ENCODE peak calls at places on chromosomes 16 and 17, in four cellular contexts. One of them, this sample, is unnamed.

GRCh38 chr16:87734644-87735043 is 31.1 kb downstream of the KLHDC4 start:
- DNase-seq in B cell: no peak
- DNase-seq in fibroblast of lung: no peak
- DNase-seq in glutamatergic neuron: no peak
- DNase-seq in this sample: no peak

GRCh38 chr16:1530349-1530882 is 3.0 kb upstream of the TMEM204 start:
- DNase-seq in B cell: no peak
- DNase-seq in fibroblast of lung: no peak
- DNase-seq in glutamatergic neuron: no peak
- DNase-seq in this sample: no peak

GRCh38 chr16:2829501-2830354 is at the start of gene ZG16B:
- DNase-seq in B cell: no peak
- DNase-seq in fibroblast of lung: no peak
- DNase-seq in glutamatergic neuron: no peak
- DNase-seq in this sample: no peak

GRCh38 chr16:56931253-56931768 is 631 bp upstream of the HERPUD1 start:
- DNase-seq in B cell: peak; percentile 92
- DNase-seq in fibroblast of lung: no peak
- DNase-seq in glutamatergic neuron: no peak
- DNase-seq in this sample: peak; percentile 49

GRCh38 chr17:19940722-19941464 is 36.7 kb downstream of the AKAP10 start:
- DNase-seq in B cell: no peak
- DNase-seq in fibroblast of lung: peak; percentile 38
- DNase-seq in glutamatergic neuron: no peak
- DNase-seq in this sample: no peak

GRCh38 chr17:33932996-33933395 is 322.1 kb upstream of the CCL2 start:
- DNase-seq in B cell: no peak
- DNase-seq in fibroblast of lung: no peak
- DNase-seq in glutamatergic neuron: no peak
- DNase-seq in this sample: no peak

GRCh38 chr17:3729881-3730280 is 6.2 kb downstream of the HASPIN start:
- DNase-seq in B cell: no peak
- DNase-seq in fibroblast of lung: no peak
- DNase-seq in glutamatergic neuron: no peak
- DNase-seq in this sample: no peak

GRCh38 chr17:27994586-27994985 is 47.9 kb upstream of the NLK start:
- DNase-seq in B cell: no peak
- DNase-seq in fibroblast of lung: no peak
- DNase-seq in glutamatergic neuron: no peak
- DNase-seq in this sample: no peak

GRCh38 chr17:56173958-56174357 is 20.7 kb downstream of the ANKFN1 start:
- DNase-seq in B cell: no peak
- DNase-seq in fibroblast of lung: no peak
- DNase-seq in glutamatergic neuron: peak; percentile 33
- DNase-seq in this sample: no peak
- TF ChIP-seq CTCF in B cell: no peak
- TF ChIP-seq CTCF in fibroblast of lung: no peak
- TF ChIP-seq CTCF in glutamatergic neuron: no peak
- TF ChIP-seq CTCF in this sample: no peak

GRCh38 chr16:65722429-65722828 is 600.6 kb upstream of the CDH11 start:
- DNase-seq in B cell: no peak
- DNase-seq in fibroblast of lung: no peak
- DNase-seq in glutamatergic neuron: no peak
- DNase-seq in this sample: no peak
- TF ChIP-seq CTCF in B cell: no peak
- TF ChIP-seq CTCF in fibroblast of lung: no peak
- TF ChIP-seq CTCF in glutamatergic neuron: no peak
- TF ChIP-seq CTCF in this sample: no peak

DNA sequence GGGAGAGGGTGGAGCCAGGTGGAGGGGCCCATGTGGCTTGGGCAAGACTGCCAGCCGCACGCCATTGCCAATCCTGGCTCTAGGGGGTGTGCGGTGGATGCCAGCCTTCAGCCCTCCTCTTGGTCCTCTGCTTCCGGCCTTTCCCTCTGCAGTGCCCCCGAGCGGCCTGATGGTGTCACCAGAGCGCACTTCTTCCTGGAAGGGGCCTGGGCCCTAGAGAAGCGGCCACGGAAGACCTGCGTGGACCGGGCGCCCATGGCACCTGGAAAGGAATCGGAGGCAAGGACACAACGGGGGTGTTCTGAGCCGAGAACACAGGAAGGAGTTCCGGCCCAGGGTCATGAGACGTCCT is 93.0 kb downstream of the IRX3 start:
- DNase-seq in B cell: no peak
- DNase-seq in fibroblast of lung: peak; percentile 39
- DNase-seq in glutamatergic neuron: peak; percentile 82
- DNase-seq in this sample: peak; percentile 54
- TF ChIP-seq CTCF in B cell: no peak
- TF ChIP-seq CTCF in fibroblast of lung: peak; percentile 59
- TF ChIP-seq CTCF in glutamatergic neuron: peak; percentile 81
- TF ChIP-seq CTCF in this sample: peak; percentile 49

GRCh38 chr17:81553018-81553615 is 964 bp upstream of the FAAP100 start:
- DNase-seq in B cell: peak; percentile 89
- DNase-seq in fibroblast of lung: peak; percentile 73
- DNase-seq in glutamatergic neuron: peak; percentile 73
- DNase-seq in this sample: peak; percentile 97
- TF ChIP-seq CTCF in B cell: no peak
- TF ChIP-seq CTCF in fibroblast of lung: no peak
- TF ChIP-seq CTCF in glutamatergic neuron: no peak
- TF ChIP-seq CTCF in this sample: no peak

GRCh38 chr16:47016700-47017133 is 43.2 kb upstream of the DNAJA2 start:
- DNase-seq in B cell: peak; percentile 26
- DNase-seq in fibroblast of lung: no peak
- DNase-seq in glutamatergic neuron: no peak
- DNase-seq in this sample: peak; percentile 31

GRCh38 chr16:47018223-47018891 is 44.9 kb upstream of the DNAJA2 start:
- DNase-seq in B cell: peak; percentile 85
- DNase-seq in fibroblast of lung: no peak
- DNase-seq in glutamatergic neuron: peak; percentile 52
- DNase-seq in this sample: peak; percentile 70

GRCh38 chr16:47017636-47018035 is 44.2 kb upstream of the DNAJA2 start:
- DNase-seq in B cell: no peak
- DNase-seq in fibroblast of lung: no peak
- DNase-seq in glutamatergic neuron: no peak
- DNase-seq in this sample: no peak

GRCh38 chr16:47013910-47014309 is 40.4 kb upstream of the DNAJA2 start:
- DNase-seq in B cell: no peak
- DNase-seq in fibroblast of lung: no peak
- DNase-seq in glutamatergic neuron: no peak
- DNase-seq in this sample: no peak

DNA sequence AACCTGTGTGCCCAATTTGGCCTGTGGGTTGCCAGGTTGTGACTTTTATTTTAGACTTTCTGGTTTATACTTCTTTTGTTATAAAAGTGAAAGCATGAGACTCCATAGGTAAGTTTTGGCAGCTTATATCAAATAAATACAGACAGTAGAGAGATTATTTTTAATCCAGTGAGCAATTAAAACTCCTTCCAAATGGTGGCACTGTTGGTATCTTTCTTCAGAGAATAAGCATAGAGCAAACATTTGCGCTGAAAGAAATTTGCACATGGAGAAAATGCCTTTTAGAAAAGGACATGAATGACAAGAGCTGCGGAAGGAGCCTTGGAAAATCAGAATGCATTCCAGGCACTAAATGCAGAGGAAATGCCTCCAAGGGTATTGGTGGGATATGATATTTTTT is 46.1 kb upstream of the DNAJA2 start:
- DNase-seq in B cell: no peak
- DNase-seq in fibroblast of lung: peak; percentile 23
- DNase-seq in glutamatergic neuron: no peak
- DNase-seq in this sample: no peak
- TF ChIP-seq CTCF in B cell: peak; percentile 10
- TF ChIP-seq CTCF in fibroblast of lung: no peak
- TF ChIP-seq CTCF in glutamatergic neuron: no peak
- TF ChIP-seq CTCF in this sample: no peak

GRCh38 chr16:66581246-66581952 is 2.1 kb downstream of the CMTM2 start:
- DNase-seq in B cell: no peak
- DNase-seq in fibroblast of lung: peak; percentile 9
- DNase-seq in glutamatergic neuron: no peak
- DNase-seq in this sample: no peak
- TF ChIP-seq CTCF in B cell: no peak
- TF ChIP-seq CTCF in fibroblast of lung: no peak
- TF ChIP-seq CTCF in glutamatergic neuron: no peak
- TF ChIP-seq CTCF in this sample: no peak

GRCh38 chr16:78005881-78006280 is 16.5 kb upstream of the CLEC3A start:
- DNase-seq in B cell: no peak
- DNase-seq in fibroblast of lung: no peak
- DNase-seq in glutamatergic neuron: no peak
- DNase-seq in this sample: peak; percentile 7
- TF ChIP-seq CTCF in B cell: peak; percentile 12
- TF ChIP-seq CTCF in fibroblast of lung: no peak
- TF ChIP-seq CTCF in glutamatergic neuron: peak; percentile 31
- TF ChIP-seq CTCF in this sample: peak; percentile 12

GRCh38 chr17:81907219-81908145 is 3.7 kb downstream of the PCYT2 start:
- DNase-seq in B cell: no peak
- DNase-seq in fibroblast of lung: no peak
- DNase-seq in glutamatergic neuron: no peak
- DNase-seq in this sample: no peak
- TF ChIP-seq CTCF in B cell: no peak
- TF ChIP-seq CTCF in fibroblast of lung: no peak
- TF ChIP-seq CTCF in glutamatergic neuron: no peak
- TF ChIP-seq CTCF in this sample: no peak

GRCh38 chr16:68287276-68288251 is 23.2 kb downstream of the SLC7A6OS start:
- DNase-seq in B cell: peak; percentile 46
- DNase-seq in fibroblast of lung: peak; percentile 83
- DNase-seq in glutamatergic neuron: no peak
- DNase-seq in this sample: peak; percentile 64
- TF ChIP-seq CTCF in B cell: no peak
- TF ChIP-seq CTCF in fibroblast of lung: no peak
- TF ChIP-seq CTCF in glutamatergic neuron: no peak
- TF ChIP-seq CTCF in this sample: no peak

GRCh38 chr17:63497708-63498483 is 21.0 kb downstream of the ACE start:
- DNase-seq in B cell: no peak
- DNase-seq in fibroblast of lung: no peak
- DNase-seq in glutamatergic neuron: peak; percentile 47
- DNase-seq in this sample: peak; percentile 29
- TF ChIP-seq CTCF in B cell: no peak
- TF ChIP-seq CTCF in fibroblast of lung: no peak
- TF ChIP-seq CTCF in glutamatergic neuron: peak; percentile 27
- TF ChIP-seq CTCF in this sample: no peak